ENCODE peak calls at places on chromosomes 7 and 10, in eight cellular contexts. I is CD4-positive, CD25-positive, alpha-beta regulatory T cell; W is iPS DF 6.9; Y is IMR-90; E is CD4-positive, alpha-beta T cell; X is cardiac muscle cell; B is CD8-positive, alpha-beta T cell; F is tibial nerve. J is an unnamed sample. For H3K9me3, the result is how much of the 10 kb centered on the place peaks cover.

GRCh38 chr10:89262331-89263020 is 10.9 kb upstream of the LIPA start:
- DNase-seq in I (no peak), W (no peak), Y (peak), E (no peak), X (no peak), B (no peak), F (no peak), J (no peak)

GRCh38 chr7:1372063-1372462 is 87.2 kb downstream of the MICALL2 start:
- DNase-seq in I (no peak), W (no peak), Y (no peak), E (no peak), X (no peak), B (no peak), F (no peak), J (no peak)

GRCh38 chr10:2928219-2928840 is 139.0 kb upstream of the PFKP start:
- DNase-seq in I (peak), W (peak), Y (peak), E (peak), X (peak), B (peak), F (peak), J (peak)

GRCh38 chr7:130901209-130901783 is 167.3 kb upstream of the KLF14 start:
- DNase-seq in I (no peak), W (no peak), Y (peak), E (no peak), X (peak), B (no peak), F (no peak), J (no peak)

GRCh38 chr10:11403116-11403515 is 208.3 kb downstream of the USP6NL start:
- DNase-seq in I (peak), W (no peak), Y (no peak), E (peak), X (no peak), B (peak), F (no peak), J (no peak)

GRCh38 chr7:133070562-133070961 is 11.3 kb downstream of the CHCHD3 start:
- DNase-seq in I (no peak), W (no peak), Y (no peak), E (no peak), X (peak), B (no peak), F (no peak), J (no peak)

GRCh38 chr10:22986771-22987542 is 59.1 kb downstream of the ARMC3 start:
- DNase-seq in I (no peak), W (no peak), Y (peak), E (no peak), X (peak), B (no peak), F (no peak), J (peak)

GRCh38 chr7:46011059-46011458 is 90.0 kb upstream of the IGFBP3 start:
- DNase-seq in I (no peak), W (no peak), Y (no peak), E (no peak), X (no peak), B (no peak), F (no peak), J (no peak)

GRCh38 chr7:3065724-3066143 is 22.1 kb upstream of the CARD11 start:
- DNase-seq in I (peak), W (peak), Y (peak), E (no peak), X (peak), B (peak), F (no peak), J (peak)

GRCh38 chr7:151793531-151793935 is 83.4 kb downstream of the PRKAG2 start:
- DNase-seq in I (no peak), W (no peak), Y (no peak), E (no peak), X (peak), B (no peak), F (peak), J (no peak)

GRCh38 chr10:133047526-133047925 is 40.2 kb upstream of the ADGRA1 start:
- DNase-seq in I (no peak), W (no peak), Y (no peak), E (no peak), X (no peak), B (no peak), F (no peak), J (no peak)

GRCh38 chr7:50621932-50622587 is 56.9 kb upstream of the DDC start:
- DNase-seq in I (no peak), W (no peak), Y (no peak), E (no peak), X (peak), B (no peak), F (no peak), J (peak)

GRCh38 chr7:66167773-66168367 is 37.3 kb upstream of the TPST1 start:
- DNase-seq in I (no peak), W (no peak), Y (peak), E (no peak), X (peak), B (no peak), F (no peak), J (peak)

GRCh38 chr7:138030679-138031351 is 28.9 kb upstream of the CREB3L2 start:
- DNase-seq in I (no peak), W (no peak), Y (no peak), E (no peak), X (peak), B (no peak), F (no peak), J (no peak)

GRCh38 chr10:20006169-20006870 is 190.1 kb downstream of the PLXDC2 start:
- DNase-seq in I (no peak), W (no peak), Y (no peak), E (no peak), X (peak), B (no peak), F (no peak), J (no peak)

GRCh38 chr10:125812128-125812527 is 10.9 kb downstream of the UROS start:
- DNase-seq in I (no peak), W (no peak), Y (peak), E (no peak), X (peak), B (no peak), F (no peak), J (no peak)

GRCh38 chr7:12715372-12716133 is 28.1 kb downstream of the ARL4A start:
- DNase-seq in I (no peak), W (peak), Y (peak), E (no peak), X (peak), B (no peak), F (no peak), J (peak)

GRCh38 chr7:112634107-112634506 is 153.3 kb downstream of the LSMEM1 start:
- DNase-seq in I (no peak), W (no peak), Y (no peak), E (no peak), X (no peak), B (no peak), F (no peak), J (no peak)

GRCh38 chr10:102267748-102268147 is 22.4 kb downstream of the GBF1 start:
- DNase-seq in I (no peak), W (no peak), Y (peak), E (no peak), X (peak), B (no peak), F (no peak), J (no peak)

GRCh38 chr10:112353046-112353445 is 20.9 kb upstream of the ACSL5 start:
- DNase-seq in I (no peak), W (no peak), Y (no peak), E (no peak), X (no peak), B (no peak), F (no peak), J (no peak)

GRCh38 chr10:119007211-119007574 is 22.3 kb upstream of the NANOS1 start:
- DNase-seq in I (no peak), W (no peak), Y (no peak), E (no peak), X (no peak), B (no peak), F (no peak), J (no peak)

DNA sequence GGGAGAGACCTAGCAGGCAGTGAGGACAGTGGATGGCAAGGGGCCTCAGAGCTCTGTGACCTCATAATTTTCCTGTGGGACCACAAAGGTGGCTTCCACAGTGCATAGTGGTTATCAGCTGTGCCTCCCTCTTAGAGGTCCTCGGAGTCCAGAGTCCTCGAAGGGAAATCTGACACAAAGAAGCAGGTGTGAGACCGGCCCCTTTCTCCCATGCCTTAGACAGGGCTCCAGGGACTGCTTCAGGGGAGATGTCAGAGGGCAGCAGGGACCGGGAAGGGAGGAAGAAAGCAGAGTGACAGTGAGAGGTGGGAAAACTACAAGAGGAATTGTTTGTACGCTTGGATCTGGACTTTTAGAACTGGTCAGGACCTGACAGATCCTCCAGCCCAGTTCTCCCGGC is 66.3 kb downstream of the BAMBI start:
- DNase-seq in I (no peak), W (no peak), Y (no peak), E (no peak), X (no peak), B (no peak), F (no peak), J (peak)
- H3K9me3 ChIP-seq in I (under half), W (under half), Y (under half), E (under half), X (under half), B (under half), F (under half), J (under half)

DNA sequence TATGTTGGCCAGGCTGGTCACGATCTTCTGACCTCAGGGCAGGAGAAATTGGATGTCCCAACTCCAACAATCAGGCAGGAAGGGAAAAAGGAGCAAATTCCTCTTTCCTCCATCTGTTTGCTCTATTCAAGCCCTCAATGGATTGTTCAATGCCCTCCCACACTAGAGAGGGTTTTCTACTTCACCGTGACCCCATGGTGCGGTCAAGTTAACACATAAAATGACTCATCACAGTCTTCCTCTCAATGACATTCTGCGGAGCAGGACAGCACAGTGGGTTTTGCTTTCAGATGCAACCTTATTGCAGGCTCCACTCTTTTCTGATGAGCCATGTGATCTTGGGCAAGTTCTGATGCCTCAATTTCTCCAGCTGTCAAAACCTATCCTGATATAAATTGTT is 364.9 kb downstream of the ANKRD30A start:
- DNase-seq in I (no peak), W (no peak), Y (no peak), E (no peak), X (no peak), B (no peak), F (no peak), J (no peak)
- H3K9me3 ChIP-seq in I (under half), W (under half), Y (under half), E (under half), X (under half), B (under half), F (under half), J (under half)

GRCh38 chr10:108791030-108791429 is 1132.3 kb downstream of the XPNPEP1 start:
- DNase-seq in I (no peak), W (no peak), Y (no peak), E (no peak), X (no peak), B (no peak), F (no peak), J (no peak)
- H3K9me3 ChIP-seq in I (under half), W (under half), Y (under half), E (under half), X (under half), B (under half), F (under half), J (under half)

GRCh38 chr7:43933902-43934560 is 7.8 kb downstream of the UBE2D4 start:
- DNase-seq in I (no peak), W (no peak), Y (no peak), E (no peak), X (no peak), B (no peak), F (no peak), J (no peak)

GRCh38 chr7:43938892-43939482 is 12.8 kb downstream of the UBE2D4 start:
- DNase-seq in I (no peak), W (no peak), Y (no peak), E (no peak), X (no peak), B (no peak), F (no peak), J (no peak)

GRCh38 chr7:43942997-43943701 is 16.9 kb downstream of the UBE2D4 start:
- DNase-seq in I (no peak), W (no peak), Y (no peak), E (no peak), X (no peak), B (no peak), F (no peak), J (no peak)

DNA sequence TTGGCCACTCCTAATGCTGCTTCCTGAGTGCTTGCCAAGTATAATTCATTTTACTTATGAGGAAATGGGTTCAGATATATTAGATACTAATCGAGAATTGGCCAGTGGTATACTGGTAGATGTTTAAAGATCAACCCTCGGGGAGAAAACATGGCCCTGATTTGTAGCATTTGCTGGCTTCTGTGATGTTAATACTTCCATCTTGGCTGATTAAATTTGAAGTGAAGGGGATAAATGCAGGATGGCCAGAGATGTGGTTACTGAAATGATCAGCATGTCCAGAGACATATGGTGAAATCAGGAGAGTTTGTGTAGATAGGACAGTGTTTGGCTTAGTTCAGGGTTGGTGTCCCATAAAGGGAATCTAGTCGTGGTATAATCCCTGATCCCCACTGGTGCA is 11.2 kb downstream of the UBE2D4 start:
- DNase-seq in I (no peak), W (no peak), Y (no peak), E (no peak), X (no peak), B (no peak), F (no peak), J (no peak)
- H3K9me3 ChIP-seq in I (under half), W (under half), Y (under half), E (under half), X (under half), B (under half), F (under half), J (under half)

J was measured in SJCRH30.